ENCODE peak calls at places on chromosomes 3 and 15, in four cellular contexts. B, Q, C and N are unnamed samples.

GRCh38 chr3:44648564-44649229 is at the start of gene ZNF35:
- DNase-seq in B (peak), Q (no peak), C (peak), N (peak)

GRCh38 chr3:189937302-189938255 is 183.1 kb downstream of the P3H2 start:
- DNase-seq in B (peak), Q (no peak), C (no peak), N (no peak)

GRCh38 chr3:180325958-180326357 is 276.0 kb upstream of the TTC14 start:
- DNase-seq in B (no peak), Q (no peak), C (no peak), N (no peak)

GRCh38 chr15:45129651-45130129 is at the start of the genes DUOX1 and DUOXA1:
- DNase-seq in B (no peak), Q (no peak), C (no peak), N (no peak)

GRCh38 chr15:98896802-98897732 is 110.5 kb downstream of the PGPEP1L start:
- DNase-seq in B (peak), Q (peak), C (no peak), N (no peak)

GRCh38 chr3:160169139-160169830 is 55.9 kb upstream of the C3orf80 start:
- DNase-seq in B (peak), Q (no peak), C (no peak), N (no peak)

GRCh38 chr3:150169279-150169970 is 198.7 kb upstream of the PFN2 start:
- DNase-seq in B (no peak), Q (no peak), C (no peak), N (no peak)

GRCh38 chr15:90151989-90152645 is 49.0 kb upstream of the SEMA4B start:
- DNase-seq in B (no peak), Q (no peak), C (no peak), N (no peak)

GRCh38 chr3:59138966-59139365 is 89.1 kb upstream of the CFAP20DC start:
- DNase-seq in B (no peak), Q (no peak), C (no peak), N (no peak)

GRCh38 chr3:59149166-59149565 is 99.3 kb upstream of the CFAP20DC start:
- DNase-seq in B (no peak), Q (no peak), C (no peak), N (no peak)

GRCh38 chr3:59142581-59142980 is 92.8 kb upstream of the CFAP20DC start:
- DNase-seq in B (no peak), Q (no peak), C (no peak), N (no peak)

DNA sequence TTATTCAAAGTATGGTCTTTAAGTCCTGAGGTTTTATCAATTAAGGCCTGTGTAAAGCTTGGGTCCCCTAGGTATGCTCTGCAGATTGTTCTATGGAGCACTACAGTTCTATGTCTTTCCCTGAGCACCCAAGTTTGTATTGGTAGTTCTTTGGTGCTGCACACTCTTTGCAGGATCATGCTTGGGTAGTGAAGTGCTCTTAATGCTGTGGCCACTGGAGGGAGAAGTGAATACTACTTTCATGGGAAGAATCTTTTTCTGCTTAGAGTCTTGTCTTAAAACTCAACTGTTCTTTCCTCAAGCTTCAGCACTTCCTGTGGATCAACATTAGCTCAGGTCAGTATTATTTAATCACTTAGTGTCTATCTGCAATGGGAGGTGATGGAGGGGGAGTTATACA is 93.6 kb upstream of the CFAP20DC start:
- DNase-seq in B (no peak), Q (no peak), C (no peak), N (no peak)
- TF ChIP-seq CHD4 in B (no peak), Q (no peak), C (no peak), N (no peak)

DNA sequence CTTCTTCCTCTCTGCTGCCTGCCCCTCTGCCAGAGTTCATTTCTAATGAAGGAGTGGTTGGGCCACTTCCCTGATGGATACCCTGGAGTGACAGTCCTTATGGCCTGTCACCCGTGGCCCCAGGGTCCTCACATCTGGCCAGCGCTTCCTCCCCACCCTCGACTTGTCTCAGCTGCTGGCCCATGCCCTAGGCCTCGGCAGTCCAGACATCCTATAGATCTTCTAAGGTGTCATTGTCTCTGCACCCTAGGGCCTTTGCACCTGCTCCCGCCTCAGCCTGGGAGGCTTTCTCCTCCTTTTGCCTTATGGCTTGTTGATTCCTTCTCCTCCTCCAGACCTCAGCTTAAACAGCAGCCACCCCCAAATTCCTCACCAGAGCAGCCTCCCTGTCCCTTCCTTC is 181.0 kb downstream of the NSMCE3 start:
- DNase-seq in B (no peak), Q (no peak), C (no peak), N (no peak)
- TF ChIP-seq CHD4 in B (no peak), Q (no peak), C (no peak), N (no peak)

DNA sequence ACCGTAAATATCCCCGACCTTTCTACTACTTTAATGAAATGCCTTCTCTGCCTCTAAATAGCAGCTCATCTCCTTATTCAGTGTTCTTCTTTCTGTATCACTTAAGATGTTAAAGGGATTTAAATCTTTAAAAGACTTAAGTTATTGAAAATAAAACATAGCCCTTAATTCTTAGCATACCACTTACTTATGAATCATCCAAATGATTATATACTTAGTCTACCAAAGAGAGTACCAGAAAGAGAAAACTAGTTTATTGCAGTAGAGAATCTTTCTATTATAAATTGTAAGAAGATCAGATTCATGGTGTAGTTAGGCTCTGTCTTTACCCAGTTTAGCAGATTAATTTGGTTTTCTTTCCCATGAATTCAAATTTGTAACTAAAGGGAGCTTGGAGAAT is 802.0 kb downstream of the TBL1XR1 start:
- DNase-seq in B (no peak), Q (no peak), C (no peak), N (no peak)
- TF ChIP-seq CHD4 in B (no peak), Q (no peak), C (no peak), N (no peak)

GRCh38 chr3:172625404-172625803 is 85.5 kb downstream of the NCEH1 start:
- DNase-seq in B (no peak), Q (no peak), C (no peak), N (no peak)
- TF ChIP-seq CHD4 in B (no peak), Q (no peak), C (no peak), N (no peak)

GRCh38 chr3:59775106-59775505 is 725.3 kb upstream of the CFAP20DC start:
- DNase-seq in B (no peak), Q (no peak), C (no peak), N (no peak)

GRCh38 chr3:59775781-59776270 is 726.0 kb upstream of the CFAP20DC start:
- DNase-seq in B (no peak), Q (no peak), C (no peak), N (no peak)

GRCh38 chr3:59772416-59773408 is 722.9 kb upstream of the CFAP20DC start:
- DNase-seq in B (no peak), Q (no peak), C (no peak), N (no peak)

GRCh38 chr3:59773970-59774369 is 724.1 kb upstream of the CFAP20DC start:
- DNase-seq in B (no peak), Q (no peak), C (no peak), N (no peak)

DNA sequence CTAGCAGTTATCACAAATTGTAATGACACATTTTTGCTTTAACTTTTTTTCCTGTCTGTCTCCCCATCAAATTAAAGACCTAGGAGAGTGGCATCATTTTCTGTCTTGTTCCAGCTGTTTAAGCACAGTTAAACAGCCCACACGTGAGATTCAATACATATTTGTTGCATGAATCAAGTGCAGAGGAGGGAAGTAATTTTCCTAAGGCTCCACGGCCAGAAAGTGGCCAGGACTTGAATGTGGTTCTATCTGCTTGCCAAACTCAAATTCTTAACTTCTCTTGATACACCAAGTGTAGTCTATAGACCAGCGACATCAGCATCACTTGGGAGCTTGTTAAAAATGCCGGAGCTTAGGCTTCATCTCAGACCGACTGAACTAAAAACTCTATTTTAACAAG is 724.8 kb upstream of the CFAP20DC start:
- DNase-seq in B (no peak), Q (no peak), C (no peak), N (no peak)
- TF ChIP-seq CHD4 in B (no peak), Q (no peak), C (no peak), N (no peak)